ENCODE peak calls at places on chromosomes 4 and X, in nine cellular contexts. I, A, P, T, F, D, Y, K and N are unnamed samples.
A peak's percentile ranks its signal among the peaks of the same experiment; 100 is the strongest.

GRCh38 chr4:72295966-72296557 is 264.3 kb downstream of the NPFFR2 start:
- DNase-seq in Y (no peak), K (no peak), P (no peak), I (no peak), D (peak; percentile 61), F (peak; percentile 72), T (peak; percentile 90), A (peak; percentile 62), N (peak; percentile 9)

GRCh38 chr4:64158648-64159326 is 250.5 kb downstream of the TECRL start:
- DNase-seq in F (peak; percentile 88), D (peak; percentile 63), P (peak; percentile 47), I (peak; percentile 39), A (peak; percentile 11), T (peak; percentile 83), K (peak; percentile 30), Y (no peak), N (peak; percentile 14)

GRCh38 chrX:122943918-122944317 is 240.2 kb upstream of the GRIA3 start:
- DNase-seq in A (no peak), F (no peak), I (no peak), Y (no peak), D (no peak), K (no peak), T (no peak), P (no peak), N (no peak)

GRCh38 chr4:31613946-31614623 is 893.9 kb downstream of the PCDH7 start:
- DNase-seq in T (no peak), F (peak; percentile 67), A (no peak), K (no peak), I (no peak), P (no peak), Y (no peak), D (no peak), N (peak; percentile 25)

GRCh38 chrX:132433551-132433950 is 55.3 kb downstream of the MBNL3 start:
- DNase-seq in A (no peak), Y (no peak), D (no peak), I (no peak), P (no peak), F (no peak), K (no peak), T (no peak), N (no peak)

GRCh38 chr4:91092398-91092955 is 965.3 kb downstream of the CCSER1 start:
- DNase-seq in F (no peak), D (no peak), K (no peak), I (no peak), P (no peak), T (no peak), A (no peak), Y (no peak), N (peak; percentile 58)

GRCh38 chrX:56797966-56798711 is 69.1 kb downstream of the NBDY start:
- DNase-seq in P (no peak), I (peak; percentile 22), Y (no peak), A (peak; percentile 17), K (no peak), F (no peak), D (peak; percentile 65), T (no peak), N (no peak)

GRCh38 chr4:157287445-157287844 is 66.9 kb downstream of the GRIA2 start:
- DNase-seq in A (no peak), T (no peak), P (no peak), I (no peak), K (no peak), F (no peak), D (no peak), Y (no peak), N (no peak)

GRCh38 chr4:122152699-122153328 is 683 bp downstream of the BLTP1 start:
- DNase-seq in T (peak; percentile 24), I (peak; percentile 13), F (peak; percentile 72), P (peak; percentile 29), A (peak; percentile 35), Y (peak; percentile 7), D (peak; percentile 47), K (peak; percentile 13), N (no peak)

GRCh38 chrX:107576392-107576791 is 51.9 kb upstream of the PRPS1 start:
- DNase-seq in P (no peak), D (no peak), F (no peak), K (no peak), I (no peak), Y (no peak), A (no peak), T (no peak), N (no peak)

GRCh38 chr4:178198691-178199090 is 756.5 kb upstream of the AGA start:
- DNase-seq in P (no peak), F (no peak), D (no peak), K (no peak), A (no peak), Y (no peak), T (no peak), I (no peak), N (no peak)

GRCh38 chrX:118502121-118502794 is 6.6 kb downstream of the DOCK11 start:
- DNase-seq in F (no peak), K (no peak), D (no peak), I (no peak), A (no peak), P (no peak), Y (no peak), T (peak; percentile 78), N (no peak)

GRCh38 chr4:119894650-119895208 is 171.9 kb downstream of the MAD2L1 start:
- DNase-seq in D (no peak), I (no peak), K (no peak), Y (no peak), T (no peak), P (no peak), A (no peak), F (no peak), N (no peak)

GRCh38 chr4:72909461-72909860 is 160.1 kb downstream of the COX18 start:
- DNase-seq in T (peak; percentile 2), Y (no peak), I (no peak), F (peak; percentile 63), K (no peak), A (peak; percentile 15), D (no peak), P (no peak), N (no peak)

GRCh38 chrX:72644946-72645345 is 69.2 kb downstream of the PHKA1 start:
- DNase-seq in D (no peak), K (no peak), A (no peak), P (no peak), T (peak; percentile 44), Y (no peak), I (no peak), F (no peak), N (no peak)

GRCh38 chr4:126973201-126973600 is 659.6 kb upstream of the INTU start:
- DNase-seq in K (no peak), D (no peak), T (no peak), Y (no peak), A (no peak), F (no peak), P (no peak), I (no peak), N (no peak)

GRCh38 chr4:81196126-81196650 is 18.8 kb downstream of the PRKG2 start:
- DNase-seq in F (no peak), I (no peak), P (no peak), Y (no peak), K (no peak), D (no peak), A (no peak), T (no peak), N (no peak)

GRCh38 chr4:8281519-8282133 is 12.1 kb downstream of the HTRA3 start:
- DNase-seq in A (peak; percentile 86), D (no peak), T (no peak), K (peak; percentile 69), I (no peak), Y (no peak), F (no peak), P (no peak), N (no peak)

GRCh38 chr4:80918004-80918403 is 112.5 kb upstream of the BMP3 start:
- DNase-seq in P (no peak), Y (no peak), A (no peak), F (no peak), I (no peak), T (no peak), D (no peak), K (no peak), N (no peak)

GRCh38 chr4:149980941-149981340 is 97.3 kb upstream of the DCLK2 start:
- DNase-seq in A (peak; percentile 69), Y (no peak), T (peak; percentile 65), D (peak; percentile 68), I (peak; percentile 17), K (peak; percentile 61), P (peak; percentile 5), F (peak; percentile 85), N (no peak)

GRCh38 chr4:147479817-147480216 is 1.1 kb upstream of the EDNRA start:
- DNase-seq in T (peak; percentile 29), Y (no peak), A (peak; percentile 57), K (peak; percentile 58), D (no peak), P (no peak), I (no peak), F (no peak), N (no peak)

GRCh38 chrX:129650821-129651510 is 3.8 kb downstream of the APLN start:
- DNase-seq in A (no peak), T (no peak), F (no peak), I (no peak), D (no peak), K (no peak), Y (no peak), P (no peak), N (no peak)